ENCODE peak calls at places on chromosomes 16 and 17, in seven cellular contexts. One of them, this sample, is unnamed.

GRCh38 chr16:67782567-67783352 is 23.6 kb downstream of the RANBP10 start:
- DNase-seq in tibial artery: no peak
- DNase-seq in HFF-Myc: no peak
- DNase-seq in left ventricle myocardium inferior: no peak
- DNase-seq in HCT116: no peak
- DNase-seq in fibroblast of villous mesenchyme: no peak
- DNase-seq in GM20000: no peak
- DNase-seq in this sample: no peak

GRCh38 chr17:46929413-46929812 is 6.5 kb downstream of the GOSR2 start:
- DNase-seq in GM20000: no peak
- DNase-seq in left ventricle myocardium inferior: no peak
- DNase-seq in HCT116: no peak
- DNase-seq in fibroblast of villous mesenchyme: peak
- DNase-seq in HFF-Myc: no peak
- DNase-seq in tibial artery: no peak
- DNase-seq in this sample: no peak

GRCh38 chr16:35221482-35222185 is 1762.2 kb downstream of the TP53TG3F start:
- DNase-seq in tibial artery: no peak
- DNase-seq in HFF-Myc: no peak
- DNase-seq in left ventricle myocardium inferior: no peak
- DNase-seq in fibroblast of villous mesenchyme: no peak
- DNase-seq in HCT116: no peak
- DNase-seq in GM20000: no peak
- DNase-seq in this sample: no peak

GRCh38 chr17:77188084-77189066 is 47.6 kb downstream of the SEC14L1 start:
- DNase-seq in tibial artery: no peak
- DNase-seq in GM20000: peak
- DNase-seq in fibroblast of villous mesenchyme: no peak
- DNase-seq in left ventricle myocardium inferior: no peak
- DNase-seq in HFF-Myc: no peak
- DNase-seq in HCT116: no peak
- DNase-seq in this sample: no peak

GRCh38 chr16:14309001-14309886 is 238.1 kb downstream of the MRTFB start:
- DNase-seq in fibroblast of villous mesenchyme: peak
- DNase-seq in tibial artery: no peak
- DNase-seq in left ventricle myocardium inferior: no peak
- DNase-seq in GM20000: peak
- DNase-seq in HFF-Myc: no peak
- DNase-seq in HCT116: no peak
- DNase-seq in this sample: no peak

GRCh38 chr16:57578521-57579360 is 36.3 kb downstream of the ADGRG5 start:
- DNase-seq in left ventricle myocardium inferior: no peak
- DNase-seq in GM20000: no peak
- DNase-seq in tibial artery: no peak
- DNase-seq in HFF-Myc: no peak
- DNase-seq in fibroblast of villous mesenchyme: no peak
- DNase-seq in HCT116: no peak
- DNase-seq in this sample: peak

GRCh38 chr17:45270828-45271418 is 9.0 kb upstream of the SPATA32 start:
- DNase-seq in tibial artery: no peak
- DNase-seq in HFF-Myc: no peak
- DNase-seq in GM20000: no peak
- DNase-seq in fibroblast of villous mesenchyme: no peak
- DNase-seq in left ventricle myocardium inferior: no peak
- DNase-seq in HCT116: no peak
- DNase-seq in this sample: no peak

GRCh38 chr17:15261063-15261817 is 3.9 kb downstream of the PMP22 start:
- DNase-seq in HFF-Myc: no peak
- DNase-seq in left ventricle myocardium inferior: peak
- DNase-seq in HCT116: no peak
- DNase-seq in tibial artery: no peak
- DNase-seq in fibroblast of villous mesenchyme: peak
- DNase-seq in GM20000: peak
- DNase-seq in this sample: no peak

GRCh38 chr16:86497551-86498021 is 12.7 kb upstream of the FOXF1 start:
- DNase-seq in tibial artery: no peak
- DNase-seq in left ventricle myocardium inferior: no peak
- DNase-seq in fibroblast of villous mesenchyme: no peak
- DNase-seq in HCT116: no peak
- DNase-seq in GM20000: no peak
- DNase-seq in HFF-Myc: no peak
- DNase-seq in this sample: no peak

GRCh38 chr16:57815987-57816745 is 13.9 kb upstream of the KIFC3 start:
- DNase-seq in HFF-Myc: no peak
- DNase-seq in fibroblast of villous mesenchyme: peak
- DNase-seq in GM20000: peak
- DNase-seq in left ventricle myocardium inferior: peak
- DNase-seq in HCT116: peak
- DNase-seq in tibial artery: peak
- DNase-seq in this sample: no peak

GRCh38 chr17:45132302-45132568 is at the start of gene PLCD3:
- DNase-seq in HCT116: no peak
- DNase-seq in HFF-Myc: no peak
- DNase-seq in fibroblast of villous mesenchyme: no peak
- DNase-seq in GM20000: no peak
- DNase-seq in tibial artery: no peak
- DNase-seq in left ventricle myocardium inferior: peak
- DNase-seq in this sample: no peak

GRCh38 chr16:73047536-73048291 is at the start of gene ZFHX3:
- DNase-seq in HCT116: no peak
- DNase-seq in GM20000: peak
- DNase-seq in tibial artery: peak
- DNase-seq in fibroblast of villous mesenchyme: peak
- DNase-seq in HFF-Myc: no peak
- DNase-seq in left ventricle myocardium inferior: peak
- DNase-seq in this sample: no peak
- TF ChIP-seq CTCF in HCT116: no peak
- TF ChIP-seq CTCF in GM20000: no peak
- TF ChIP-seq CTCF in tibial artery: no peak
- TF ChIP-seq CTCF in fibroblast of villous mesenchyme: no peak
- TF ChIP-seq CTCF in HFF-Myc: no peak
- TF ChIP-seq CTCF in left ventricle myocardium inferior: peak
- TF ChIP-seq CTCF in this sample: no peak

GRCh38 chr17:49698005-49698404 is 9.8 kb downstream of the SLC35B1 start:
- DNase-seq in left ventricle myocardium inferior: no peak
- DNase-seq in HFF-Myc: no peak
- DNase-seq in tibial artery: no peak
- DNase-seq in fibroblast of villous mesenchyme: no peak
- DNase-seq in GM20000: no peak
- DNase-seq in HCT116: no peak
- DNase-seq in this sample: no peak

GRCh38 chr17:49694847-49695697 is 12.7 kb downstream of the SLC35B1 start:
- DNase-seq in GM20000: peak
- DNase-seq in HFF-Myc: no peak
- DNase-seq in left ventricle myocardium inferior: peak
- DNase-seq in tibial artery: peak
- DNase-seq in fibroblast of villous mesenchyme: peak
- DNase-seq in HCT116: no peak
- DNase-seq in this sample: peak

GRCh38 chr17:49692751-49693150 is 14.9 kb upstream of the SPOP start:
- DNase-seq in GM20000: no peak
- DNase-seq in HCT116: no peak
- DNase-seq in HFF-Myc: no peak
- DNase-seq in fibroblast of villous mesenchyme: no peak
- DNase-seq in tibial artery: no peak
- DNase-seq in left ventricle myocardium inferior: no peak
- DNase-seq in this sample: no peak

GRCh38 chr17:49696233-49696761 is 11.5 kb downstream of the SLC35B1 start:
- DNase-seq in HCT116: no peak
- DNase-seq in GM20000: peak
- DNase-seq in tibial artery: no peak
- DNase-seq in left ventricle myocardium inferior: no peak
- DNase-seq in HFF-Myc: no peak
- DNase-seq in fibroblast of villous mesenchyme: no peak
- DNase-seq in this sample: no peak

DNA sequence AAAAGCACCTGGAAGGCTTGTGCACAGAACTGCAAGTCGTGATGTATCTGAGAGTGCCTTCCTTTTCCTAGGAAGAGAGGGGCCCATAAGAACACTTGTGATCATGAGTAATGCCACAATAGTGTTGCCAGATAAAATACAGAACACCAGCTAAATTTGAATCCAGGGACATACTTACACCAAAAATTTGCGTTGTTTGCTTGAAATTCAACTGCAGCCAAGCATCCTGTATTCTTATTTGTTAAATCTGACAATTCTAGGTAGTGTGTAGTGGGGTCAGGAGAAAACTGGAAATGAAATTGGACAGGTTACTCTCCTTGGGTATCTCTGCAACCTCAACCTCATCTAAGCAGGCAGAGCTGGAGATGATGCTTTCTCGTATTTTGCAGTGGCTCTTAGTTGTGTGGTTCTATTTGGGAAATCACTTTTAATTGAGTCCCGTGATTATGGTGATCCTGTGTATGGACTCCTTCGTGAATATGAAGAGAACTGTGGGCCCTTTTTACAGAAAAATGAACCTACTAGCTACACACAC is 12.0 kb downstream of the SLC35B1 start:
- DNase-seq in HCT116: no peak
- DNase-seq in fibroblast of villous mesenchyme: no peak
- DNase-seq in left ventricle myocardium inferior: no peak
- DNase-seq in tibial artery: no peak
- DNase-seq in HFF-Myc: no peak
- DNase-seq in GM20000: no peak
- DNase-seq in this sample: no peak
- TF ChIP-seq CTCF in HCT116: no peak
- TF ChIP-seq CTCF in fibroblast of villous mesenchyme: no peak
- TF ChIP-seq CTCF in left ventricle myocardium inferior: peak
- TF ChIP-seq CTCF in tibial artery: no peak
- TF ChIP-seq CTCF in HFF-Myc: no peak
- TF ChIP-seq CTCF in GM20000: no peak
- TF ChIP-seq CTCF in this sample: no peak

DNA sequence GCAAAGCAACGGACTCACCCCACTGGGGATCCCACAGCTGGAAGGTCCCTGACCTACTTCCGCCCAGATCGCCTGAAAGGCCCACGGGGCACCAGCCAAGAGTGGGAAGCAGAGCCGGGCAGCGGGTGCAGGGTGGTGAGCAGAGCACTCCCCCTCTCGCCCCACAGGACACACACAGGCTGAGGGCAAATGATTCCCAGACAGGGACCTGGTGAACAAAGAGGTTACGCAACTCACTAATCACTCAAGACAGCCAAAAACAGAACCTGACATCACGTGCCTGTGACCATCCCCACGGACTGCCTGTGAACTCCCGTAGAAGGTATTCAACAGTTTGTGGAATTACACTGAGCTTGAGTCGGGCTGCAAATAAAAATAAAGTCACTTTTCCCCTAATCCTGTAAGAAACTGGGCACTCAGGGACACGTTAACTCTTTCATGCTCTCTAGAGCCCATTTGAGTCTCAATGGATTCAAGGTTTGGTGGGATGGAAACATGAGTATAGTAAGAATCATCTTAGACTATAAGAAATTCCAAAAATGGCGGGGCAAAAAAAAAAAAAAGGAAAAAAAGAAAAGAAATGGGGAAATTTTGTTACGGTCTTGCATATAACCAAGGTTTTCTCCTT is 396.1 kb downstream of the SOX9 start:
- DNase-seq in left ventricle myocardium inferior: no peak
- DNase-seq in fibroblast of villous mesenchyme: peak
- DNase-seq in tibial artery: no peak
- DNase-seq in HFF-Myc: no peak
- DNase-seq in HCT116: no peak
- DNase-seq in GM20000: no peak
- DNase-seq in this sample: no peak
- TF ChIP-seq CTCF in left ventricle myocardium inferior: no peak
- TF ChIP-seq CTCF in fibroblast of villous mesenchyme: no peak
- TF ChIP-seq CTCF in tibial artery: no peak
- TF ChIP-seq CTCF in HFF-Myc: no peak
- TF ChIP-seq CTCF in HCT116: no peak
- TF ChIP-seq CTCF in GM20000: no peak
- TF ChIP-seq CTCF in this sample: no peak

DNA sequence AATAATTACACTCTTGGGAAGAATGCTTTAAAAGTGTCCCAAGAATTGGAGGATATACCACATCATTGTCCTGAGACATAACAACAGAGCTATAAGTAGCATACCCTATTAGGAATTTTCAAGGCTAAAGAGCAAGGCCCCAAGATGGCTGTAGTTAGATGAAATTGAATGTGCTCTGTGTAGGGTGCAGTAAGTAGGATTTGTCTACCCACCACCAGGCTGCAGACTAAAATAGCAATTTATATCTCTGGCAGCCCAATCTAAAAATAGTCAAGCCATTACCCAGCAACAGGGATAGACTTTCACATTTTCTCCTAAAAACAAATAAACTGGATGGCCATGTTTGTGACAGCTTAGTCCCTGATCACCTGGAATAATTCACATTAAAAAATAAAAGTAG is 5.6 kb downstream of the MMD start:
- DNase-seq in GM20000: no peak
- DNase-seq in fibroblast of villous mesenchyme: no peak
- DNase-seq in HCT116: no peak
- DNase-seq in tibial artery: no peak
- DNase-seq in left ventricle myocardium inferior: no peak
- DNase-seq in HFF-Myc: no peak
- DNase-seq in this sample: no peak
- TF ChIP-seq CTCF in GM20000: no peak
- TF ChIP-seq CTCF in fibroblast of villous mesenchyme: no peak
- TF ChIP-seq CTCF in HCT116: no peak
- TF ChIP-seq CTCF in tibial artery: no peak
- TF ChIP-seq CTCF in left ventricle myocardium inferior: peak
- TF ChIP-seq CTCF in HFF-Myc: no peak
- TF ChIP-seq CTCF in this sample: no peak

DNA sequence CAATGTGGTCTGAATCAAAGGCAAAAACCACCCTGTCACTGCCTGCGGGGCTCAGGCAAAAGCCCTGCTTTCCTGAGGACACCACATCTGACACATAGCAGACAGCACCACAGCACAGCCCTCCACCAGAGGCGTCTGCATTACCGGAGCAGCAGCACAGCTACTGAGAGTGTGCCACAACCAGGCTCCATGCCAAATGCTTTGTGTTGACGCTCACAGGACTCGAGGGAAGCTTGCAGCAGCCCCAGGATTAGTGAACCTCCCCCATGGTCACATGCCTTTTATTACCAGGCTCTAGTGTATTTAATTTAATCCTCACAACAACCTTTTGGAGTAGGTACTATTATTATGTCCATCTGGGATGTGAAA is 12.6 kb downstream of the ATPAF2 start:
- DNase-seq in HCT116: no peak
- DNase-seq in left ventricle myocardium inferior: peak
- DNase-seq in fibroblast of villous mesenchyme: peak
- DNase-seq in HFF-Myc: peak
- DNase-seq in tibial artery: no peak
- DNase-seq in GM20000: no peak
- DNase-seq in this sample: no peak
- TF ChIP-seq CTCF in HCT116: no peak
- TF ChIP-seq CTCF in left ventricle myocardium inferior: no peak
- TF ChIP-seq CTCF in fibroblast of villous mesenchyme: no peak
- TF ChIP-seq CTCF in HFF-Myc: no peak
- TF ChIP-seq CTCF in tibial artery: no peak
- TF ChIP-seq CTCF in GM20000: no peak
- TF ChIP-seq CTCF in this sample: no peak

This sample was measured in omental fat pad.